ENCODE peak calls at places on chromosomes 13 and 19, in seven cellular contexts. W is NB4; T is AG04449; F is activated CD8-positive, alpha-beta T cell treated with anti-CD3 and anti-CD28 coated beads, Interleukin-2, amount 10 ng/mL, durations not matched to agents 7 days and 5 days; Y is NCI-H345; L is neuronal stem cell; E is sciatic nerve. K is an unnamed sample.

GRCh38 chr19:46412034-46412982 is 1.1 kb downstream of the CCDC8 start:
- DNase-seq in W (no peak), T (no peak), F (no peak), Y (no peak), L (no peak), E (no peak), K (no peak)

GRCh38 chr19:29277107-29277506 is 64.2 kb upstream of the UQCRFS1 start:
- DNase-seq in W (peak), T (no peak), F (peak), Y (no peak), L (no peak), E (peak), K (peak)

GRCh38 chr13:85099245-85099644 is 700.0 kb downstream of the SLITRK6 start:
- DNase-seq in W (no peak), T (no peak), F (no peak), Y (no peak), L (no peak), E (no peak), K (no peak)

GRCh38 chr13:36344886-36345437 is 1.2 kb downstream of the SPART start:
- DNase-seq in W (peak), T (no peak), F (peak), Y (no peak), L (no peak), E (no peak), K (no peak)

GRCh38 chr19:5627395-5627904 is 4.6 kb downstream of the SAFB start:
- DNase-seq in W (peak), T (no peak), F (peak), Y (no peak), L (no peak), E (peak), K (peak)

GRCh38 chr13:47397739-47398138 is 500.9 kb upstream of the HTR2A start:
- DNase-seq in W (no peak), T (no peak), F (no peak), Y (no peak), L (no peak), E (no peak), K (no peak)

GRCh38 chr13:50691176-50691681 is 152.3 kb downstream of the DLEU7 start:
- DNase-seq in W (no peak), T (no peak), F (no peak), Y (no peak), L (no peak), E (no peak), K (no peak)

GRCh38 chr19:8423821-8424223 is 10.7 kb downstream of the MARCHF2 start:
- DNase-seq in W (peak), T (peak), F (no peak), Y (no peak), L (peak), E (peak), K (peak)

GRCh38 chr13:104171132-104171531 is 1104.9 kb upstream of the SLC10A2 start:
- DNase-seq in W (no peak), T (no peak), F (no peak), Y (peak), L (no peak), E (no peak), K (no peak)

GRCh38 chr19:47716270-47716937 is 3.2 kb downstream of the EHD2 start:
- DNase-seq in W (peak), T (no peak), F (no peak), Y (no peak), L (no peak), E (no peak), K (no peak)

GRCh38 chr19:1942934-1943555 is 2.1 kb downstream of the CSNK1G2 start:
- DNase-seq in W (no peak), T (no peak), F (no peak), Y (no peak), L (no peak), E (no peak), K (no peak)

GRCh38 chr19:18879579-18880373 is 16.2 kb downstream of the CERS1 start:
- DNase-seq in W (peak), T (no peak), F (peak), Y (no peak), L (no peak), E (no peak), K (no peak)

GRCh38 chr19:37983916-37984315 is 76.9 kb downstream of the SIPA1L3 start:
- DNase-seq in W (no peak), T (no peak), F (no peak), Y (no peak), L (no peak), E (no peak), K (no peak)

GRCh38 chr13:91520952-91521351 is 122.5 kb downstream of the GPC5 start:
- DNase-seq in W (no peak), T (no peak), F (no peak), Y (peak), L (no peak), E (no peak), K (no peak)

GRCh38 chr13:111425326-111425725 is 104.9 kb downstream of the TEX29 start:
- DNase-seq in W (no peak), T (no peak), F (no peak), Y (no peak), L (no peak), E (no peak), K (no peak)

GRCh38 chr13:94825507-94825906 is 113.2 kb upstream of the SOX21 start:
- DNase-seq in W (no peak), T (no peak), F (no peak), Y (peak), L (peak), E (peak), K (peak)

GRCh38 chr19:53880716-53881481 is 1.1 kb upstream of the PRKCG start:
- DNase-seq in W (no peak), T (no peak), F (no peak), Y (no peak), L (no peak), E (no peak), K (no peak)

GRCh38 chr19:46133777-46134231 is 9.3 kb upstream of the IGFL3 start:
- DNase-seq in W (no peak), T (no peak), F (no peak), Y (no peak), L (no peak), E (no peak), K (no peak)

GRCh38 chr19:51098366-51099069 is 9.7 kb downstream of the CTU1 start:
- DNase-seq in W (no peak), T (no peak), F (peak), Y (no peak), L (no peak), E (peak), K (peak)

GRCh38 chr19:55454787-55455243 is 6.6 kb downstream of the ISOC2 start:
- DNase-seq in W (peak), T (no peak), F (peak), Y (peak), L (no peak), E (no peak), K (no peak)

GRCh38 chr13:73462241-73462640 is 403.4 kb downstream of the KLF5 start:
- DNase-seq in W (no peak), T (no peak), F (no peak), Y (no peak), L (no peak), E (no peak), K (no peak)

GRCh38 chr19:33310606-33311325 is 8.4 kb upstream of the CEBPA start:
- DNase-seq in W (no peak), T (no peak), F (no peak), Y (no peak), L (no peak), E (no peak), K (no peak)

GRCh38 chr13:91358384-91358776 is 10.9 kb downstream of the MIR17HG start:
- DNase-seq in W (peak), T (no peak), F (no peak), Y (no peak), L (no peak), E (no peak), K (no peak)

GRCh38 chr19:33295621-33296472 is 6.5 kb downstream of the CEBPA start:
- DNase-seq in W (no peak), T (no peak), F (no peak), Y (no peak), L (no peak), E (peak), K (peak)

GRCh38 chr13:29849071-29849541 is 1.3 kb downstream of the UBL3 start:
- DNase-seq in W (peak), T (no peak), F (peak), Y (peak), L (no peak), E (no peak), K (no peak)

GRCh38 chr13:70905035-70905434 is 796.8 kb upstream of the KLHL1 start:
- DNase-seq in W (no peak), T (no peak), F (no peak), Y (no peak), L (no peak), E (no peak), K (no peak)

GRCh38 chr19:1250374-1251232 is 2.2 kb downstream of the MIDN start:
- DNase-seq in W (peak), T (no peak), F (peak), Y (peak), L (peak), E (peak), K (peak)

GRCh38 chr13:104571161-104571889 is 1505.1 kb upstream of the SLC10A2 start:
- DNase-seq in W (peak), T (peak), F (no peak), Y (peak), L (peak), E (peak), K (peak)

GRCh38 chr19:19064811-19065745 is 1.3 kb downstream of the SLC25A42 start:
- DNase-seq in W (peak), T (no peak), F (peak), Y (no peak), L (no peak), E (no peak), K (no peak)

GRCh38 chr13:74026753-74027152 is 107.5 kb downstream of the KLF12 start:
- DNase-seq in W (no peak), T (no peak), F (peak), Y (no peak), L (no peak), E (no peak), K (no peak)

GRCh38 chr13:42654760-42655159 is 80.8 kb downstream of the TNFSF11 start:
- DNase-seq in W (no peak), T (no peak), F (no peak), Y (no peak), L (no peak), E (no peak), K (no peak)

GRCh38 chr19:13024958-13025653 is 29.8 kb downstream of the NFIX start:
- DNase-seq in W (no peak), T (no peak), F (no peak), Y (no peak), L (no peak), E (no peak), K (peak)

GRCh38 chr19:18254546-18255500 is 19.4 kb downstream of the IQCN start:
- DNase-seq in W (no peak), T (no peak), F (no peak), Y (peak), L (no peak), E (no peak), K (no peak)

GRCh38 chr19:1266818-1267440 is 2.2 kb upstream of the CIRBP start:
- DNase-seq in W (peak), T (no peak), F (peak), Y (peak), L (no peak), E (peak), K (peak)

GRCh38 chr19:11451327-11451941 is 16.0 kb downstream of the PRKCSH start:
- DNase-seq in W (no peak), T (no peak), F (no peak), Y (no peak), L (no peak), E (no peak), K (no peak)

GRCh38 chr13:91045351-91046034 is 302.0 kb upstream of the MIR17HG start:
- DNase-seq in W (peak), T (no peak), F (no peak), Y (peak), L (peak), E (no peak), K (no peak)

GRCh38 chr19:50658438-50659317 is 9.4 kb downstream of the C19orf81 start:
- DNase-seq in W (peak), T (no peak), F (peak), Y (no peak), L (peak), E (peak), K (no peak)

GRCh38 chr19:2982983-2983350 is 5.6 kb downstream of the TLE6 start:
- DNase-seq in W (no peak), T (peak), F (no peak), Y (peak), L (no peak), E (peak), K (peak)

K was measured in sigmoid colon.